ENCODE peak calls at places on chromosome 15, in four cellular contexts. A is GM13977, M is left ventricle myocardium inferior, B is psoas muscle. Y is an unnamed sample.
A peak's percentile ranks its signal among the peaks of the same experiment; 100 is the strongest.

GRCh38 chr15:90598053-90598577 is 68.4 kb downstream of the CRTC3 start:
- DNase-seq in A (peak; percentile 71), M (peak; percentile 53), B (peak; percentile 72), Y (peak; percentile 76)

GRCh38 chr15:89533861-89534544 is 37.6 kb upstream of the RHCG start:
- DNase-seq in A (no peak), M (no peak), B (no peak), Y (no peak)

GRCh38 chr15:34725565-34725964 is 29.2 kb downstream of the GJD2 start:
- DNase-seq in A (no peak), M (no peak), B (no peak), Y (no peak)

GRCh38 chr15:34358367-34358766 is 8.6 kb downstream of the LPCAT4 start:
- DNase-seq in A (no peak), M (no peak), B (no peak), Y (no peak)

GRCh38 chr15:90860450-90860849 is 7.9 kb upstream of the FURIN start:
- DNase-seq in A (no peak), M (no peak), B (no peak), Y (no peak)

GRCh38 chr15:43859546-43859945 is 32.7 kb downstream of the WDR76 start:
- DNase-seq in A (no peak), M (no peak), B (no peak), Y (no peak)

GRCh38 chr15:52463638-52464037 is 65.0 kb downstream of the MYO5A start:
- DNase-seq in A (peak; percentile 43), M (no peak), B (no peak), Y (no peak)

GRCh38 chr15:88069561-88069960 is 187.0 kb downstream of the NTRK3 start:
- DNase-seq in A (no peak), M (no peak), B (no peak), Y (no peak)

GRCh38 chr15:83449928-83450501 is 2.9 kb downstream of the SH3GL3 start:
- DNase-seq in A (no peak), M (no peak), B (no peak), Y (no peak)

GRCh38 chr15:54120949-54121463 is 142.8 kb downstream of the UNC13C start:
- DNase-seq in A (no peak), M (no peak), B (no peak), Y (no peak)

DNA sequence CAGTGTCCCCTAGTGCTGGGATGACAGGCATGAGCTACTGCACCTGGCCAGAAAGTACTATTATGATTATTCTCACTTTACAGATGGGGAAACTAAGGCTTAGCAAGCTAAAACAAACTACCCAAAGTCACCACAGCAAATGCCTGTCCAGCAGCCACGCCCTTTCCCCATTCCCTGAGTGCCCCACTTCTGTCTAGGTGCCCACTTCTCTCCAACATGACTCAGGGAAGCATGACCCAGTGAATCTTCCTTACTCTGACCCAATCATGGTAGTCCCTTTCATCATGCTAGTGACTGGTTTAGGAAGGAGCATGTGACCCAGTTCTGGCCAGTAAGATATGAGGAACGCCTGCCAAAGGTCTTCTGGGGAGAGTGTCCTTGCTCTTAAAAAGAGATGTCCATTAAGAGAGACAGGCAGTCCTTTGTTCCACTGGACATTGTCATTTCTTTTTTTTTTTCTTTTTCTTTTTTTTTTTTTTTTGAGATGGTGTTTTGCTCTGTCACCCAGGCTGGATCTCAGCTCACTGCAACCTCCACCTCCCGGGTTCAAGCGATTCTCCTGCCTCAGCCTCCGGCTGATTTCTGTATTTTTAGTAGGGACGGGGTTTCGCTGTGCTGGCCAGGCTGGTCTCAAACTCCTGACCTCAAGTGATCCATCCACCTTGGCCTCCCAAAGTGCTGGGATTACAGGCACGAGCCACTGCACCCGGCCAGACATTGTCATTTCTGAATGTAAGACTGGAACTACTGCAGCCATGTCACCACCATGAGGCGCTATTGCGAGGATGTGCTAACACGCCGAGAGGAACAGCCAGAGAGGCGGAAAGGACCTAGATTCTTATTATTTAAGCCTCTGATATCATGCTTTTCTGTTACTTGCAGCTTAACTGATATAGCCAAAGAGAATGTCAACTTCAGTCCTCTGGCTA is 19.8 kb downstream of the MEGF11 start:
- DNase-seq in A (no peak), M (no peak), B (no peak), Y (no peak)
- TF ChIP-seq CTCF in A (peak; percentile 33), M (no peak), B (no peak), Y (peak; percentile 10)

DNA sequence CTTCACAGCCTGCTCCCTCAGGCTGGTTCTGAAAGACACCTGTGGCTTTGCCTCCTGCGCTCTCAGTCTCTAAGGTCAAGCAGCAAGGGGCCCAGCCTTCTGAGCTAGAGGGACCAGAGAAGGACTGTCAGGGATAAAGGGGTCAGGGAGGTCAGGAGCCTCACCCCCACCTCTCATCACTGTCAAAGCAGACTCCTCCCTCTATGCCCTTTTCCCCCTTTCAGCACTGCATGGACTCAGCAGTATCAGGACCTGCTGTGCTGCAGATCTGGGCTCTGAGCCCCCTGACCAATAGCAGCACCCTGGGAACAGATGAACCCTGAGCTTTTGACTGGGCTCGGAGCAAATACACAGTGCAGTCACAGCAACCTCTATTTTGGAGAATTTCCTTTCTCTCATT is 3.2 kb upstream of the BMF start:
- DNase-seq in A (peak; percentile 12), M (no peak), B (no peak), Y (peak; percentile 6)
- TF ChIP-seq CTCF in A (no peak), M (no peak), B (no peak), Y (no peak)

DNA sequence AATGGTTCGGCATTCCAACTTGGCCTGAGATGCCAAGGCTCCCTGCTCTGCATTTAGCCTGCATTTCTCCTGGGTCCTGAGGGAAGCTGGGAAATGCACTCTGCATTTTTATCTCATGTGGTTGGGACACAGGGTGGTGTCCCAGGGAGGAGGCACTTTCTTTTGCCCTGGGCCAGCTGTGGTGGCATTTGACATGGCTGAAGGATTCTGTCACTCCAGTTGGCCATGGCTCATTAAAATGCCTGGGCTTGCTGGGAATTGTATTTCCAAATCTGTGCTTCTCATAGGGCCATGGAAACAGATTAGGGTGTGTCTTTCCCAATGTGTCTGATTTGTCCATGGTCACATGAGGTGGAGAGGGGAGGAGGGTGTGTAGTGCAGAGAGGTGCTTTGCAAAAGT is 128.3 kb upstream of the RGMA start:
- DNase-seq in A (no peak), M (peak; percentile 27), B (peak; percentile 81), Y (no peak)
- TF ChIP-seq CTCF in A (no peak), M (no peak), B (no peak), Y (no peak)

GRCh38 chr15:77118787-77119410 is 48.0 kb upstream of the TSPAN3 start:
- DNase-seq in A (peak; percentile 59), M (no peak), B (no peak), Y (peak; percentile 60)

GRCh38 chr15:77111813-77112212 is 40.9 kb upstream of the TSPAN3 start:
- DNase-seq in A (no peak), M (no peak), B (no peak), Y (no peak)

GRCh38 chr15:77107531-77108355 is 36.8 kb upstream of the TSPAN3 start:
- DNase-seq in A (peak; percentile 55), M (peak; percentile 37), B (peak; percentile 73), Y (peak; percentile 66)

GRCh38 chr15:77115179-77115578 is 44.3 kb upstream of the TSPAN3 start:
- DNase-seq in A (no peak), M (no peak), B (no peak), Y (no peak)

GRCh38 chr15:77112819-77113569 is 42.1 kb upstream of the TSPAN3 start:
- DNase-seq in A (no peak), M (no peak), B (no peak), Y (no peak)
- TF ChIP-seq CTCF in A (peak; percentile 16), M (no peak), B (no peak), Y (no peak)

GRCh38 chr15:49876401-49877038 is 242.5 kb downstream of the ATP8B4 start:
- DNase-seq in A (no peak), M (peak; percentile 19), B (no peak), Y (no peak)
- TF ChIP-seq CTCF in A (peak; percentile 43), M (peak; percentile 67), B (no peak), Y (peak; percentile 35)

GRCh38 chr15:42803436-42803835 is 66.5 kb upstream of the CDAN1 start:
- DNase-seq in A (no peak), M (no peak), B (no peak), Y (no peak)

GRCh38 chr15:42804739-42805138 is 67.8 kb upstream of the CDAN1 start:
- DNase-seq in A (no peak), M (no peak), B (no peak), Y (no peak)

GRCh38 chr15:42802168-42802567 is 65.2 kb upstream of the CDAN1 start:
- DNase-seq in A (no peak), M (no peak), B (no peak), Y (no peak)

GRCh38 chr15:42808921-42809320 is 72.0 kb upstream of the CDAN1 start:
- DNase-seq in A (no peak), M (no peak), B (no peak), Y (no peak)

GRCh38 chr15:42805266-42805665 is 68.3 kb upstream of the CDAN1 start:
- DNase-seq in A (no peak), M (no peak), B (no peak), Y (no peak)
- TF ChIP-seq CTCF in A (no peak), M (no peak), B (no peak), Y (no peak)

GRCh38 chr15:31302778-31303433 is 23.7 kb upstream of the KLF13 start:
- DNase-seq in A (peak; percentile 76), M (no peak), B (peak; percentile 47), Y (peak; percentile 62)
- TF ChIP-seq CTCF in A (peak; percentile 49), M (peak; percentile 39), B (no peak), Y (peak; percentile 36)

GRCh38 chr15:92078270-92078669 is 224.8 kb downstream of the SLCO3A1 start:
- DNase-seq in A (no peak), M (no peak), B (no peak), Y (no peak)

GRCh38 chr15:92075764-92076163 is 222.3 kb downstream of the SLCO3A1 start:
- DNase-seq in A (no peak), M (no peak), B (no peak), Y (no peak)

GRCh38 chr15:92079047-92079446 is 225.5 kb downstream of the SLCO3A1 start:
- DNase-seq in A (no peak), M (no peak), B (no peak), Y (no peak)

GRCh38 chr15:92076536-92076935 is 223.0 kb downstream of the SLCO3A1 start:
- DNase-seq in A (no peak), M (no peak), B (no peak), Y (no peak)

GRCh38 chr15:92077353-92078080 is 224.0 kb downstream of the SLCO3A1 start:
- DNase-seq in A (peak; percentile 67), M (peak; percentile 63), B (peak; percentile 75), Y (peak; percentile 71)
- TF ChIP-seq CTCF in A (peak; percentile 75), M (peak; percentile 85), B (peak; percentile 73), Y (peak; percentile 59)

Y was measured in GM10248.